ENCODE peak calls at places on chromosomes 2 and 18, in six cellular contexts. One of them, this sample, is unnamed.

GRCh38 chr2:192413812-192414424 is 219.2 kb upstream of the TMEFF2 start:
- DNase-seq in stimulated activated CD4-positive, alpha-beta T cell treated with anti-CD3 and anti-CD28 coated beads, Interleukin-2, amount 100 ng/mL, for 48 hours: no peak
- DNase-seq in left lung: peak
- DNase-seq in D341Med: no peak
- DNase-seq in activated CD4-positive, alpha-beta T cell treated with anti-CD3 and anti-CD28 coated beads for 4 hours: no peak
- DNase-seq in RKO: no peak
- DNase-seq in this sample: no peak

GRCh38 chr18:11380968-11381367 is 228.4 kb upstream of the SLC35G4 start:
- DNase-seq in activated CD4-positive, alpha-beta T cell treated with anti-CD3 and anti-CD28 coated beads for 4 hours: no peak
- DNase-seq in RKO: no peak
- DNase-seq in left lung: no peak
- DNase-seq in stimulated activated CD4-positive, alpha-beta T cell treated with anti-CD3 and anti-CD28 coated beads, Interleukin-2, amount 100 ng/mL, for 48 hours: no peak
- DNase-seq in D341Med: no peak
- DNase-seq in this sample: no peak

GRCh38 chr2:113133696-113134558 is 6.5 kb downstream of the IL1RN start:
- DNase-seq in RKO: no peak
- DNase-seq in left lung: no peak
- DNase-seq in D341Med: no peak
- DNase-seq in stimulated activated CD4-positive, alpha-beta T cell treated with anti-CD3 and anti-CD28 coated beads, Interleukin-2, amount 100 ng/mL, for 48 hours: no peak
- DNase-seq in activated CD4-positive, alpha-beta T cell treated with anti-CD3 and anti-CD28 coated beads for 4 hours: no peak
- DNase-seq in this sample: no peak

GRCh38 chr2:215598376-215598975 is 162.6 kb upstream of the FN1 start:
- DNase-seq in RKO: no peak
- DNase-seq in D341Med: no peak
- DNase-seq in stimulated activated CD4-positive, alpha-beta T cell treated with anti-CD3 and anti-CD28 coated beads, Interleukin-2, amount 100 ng/mL, for 48 hours: no peak
- DNase-seq in left lung: no peak
- DNase-seq in activated CD4-positive, alpha-beta T cell treated with anti-CD3 and anti-CD28 coated beads for 4 hours: no peak
- DNase-seq in this sample: no peak

GRCh38 chr2:135913726-135914365 is 37.6 kb upstream of the MCM6 start:
- DNase-seq in RKO: peak
- DNase-seq in left lung: no peak
- DNase-seq in stimulated activated CD4-positive, alpha-beta T cell treated with anti-CD3 and anti-CD28 coated beads, Interleukin-2, amount 100 ng/mL, for 48 hours: peak
- DNase-seq in activated CD4-positive, alpha-beta T cell treated with anti-CD3 and anti-CD28 coated beads for 4 hours: peak
- DNase-seq in D341Med: peak
- DNase-seq in this sample: no peak

GRCh38 chr2:177164131-177164530 is 48.5 kb upstream of the HNRNPA3 start:
- DNase-seq in activated CD4-positive, alpha-beta T cell treated with anti-CD3 and anti-CD28 coated beads for 4 hours: no peak
- DNase-seq in stimulated activated CD4-positive, alpha-beta T cell treated with anti-CD3 and anti-CD28 coated beads, Interleukin-2, amount 100 ng/mL, for 48 hours: no peak
- DNase-seq in RKO: peak
- DNase-seq in D341Med: no peak
- DNase-seq in left lung: no peak
- DNase-seq in this sample: no peak

GRCh38 chr2:33497177-33497787 is 20.8 kb downstream of the RASGRP3 start:
- DNase-seq in RKO: no peak
- DNase-seq in left lung: no peak
- DNase-seq in activated CD4-positive, alpha-beta T cell treated with anti-CD3 and anti-CD28 coated beads for 4 hours: no peak
- DNase-seq in D341Med: no peak
- DNase-seq in stimulated activated CD4-positive, alpha-beta T cell treated with anti-CD3 and anti-CD28 coated beads, Interleukin-2, amount 100 ng/mL, for 48 hours: no peak
- DNase-seq in this sample: no peak

GRCh38 chr2:67564626-67565025 is 167.5 kb downstream of the ETAA1 start:
- DNase-seq in stimulated activated CD4-positive, alpha-beta T cell treated with anti-CD3 and anti-CD28 coated beads, Interleukin-2, amount 100 ng/mL, for 48 hours: no peak
- DNase-seq in RKO: no peak
- DNase-seq in left lung: no peak
- DNase-seq in D341Med: no peak
- DNase-seq in activated CD4-positive, alpha-beta T cell treated with anti-CD3 and anti-CD28 coated beads for 4 hours: no peak
- DNase-seq in this sample: no peak

GRCh38 chr2:109049022-109049421 is 60.0 kb upstream of the EDAR start:
- DNase-seq in left lung: no peak
- DNase-seq in activated CD4-positive, alpha-beta T cell treated with anti-CD3 and anti-CD28 coated beads for 4 hours: no peak
- DNase-seq in RKO: no peak
- DNase-seq in stimulated activated CD4-positive, alpha-beta T cell treated with anti-CD3 and anti-CD28 coated beads, Interleukin-2, amount 100 ng/mL, for 48 hours: no peak
- DNase-seq in D341Med: no peak
- DNase-seq in this sample: no peak

GRCh38 chr18:11850821-11851155 is 425 bp upstream of the CHMP1B start:
- DNase-seq in stimulated activated CD4-positive, alpha-beta T cell treated with anti-CD3 and anti-CD28 coated beads, Interleukin-2, amount 100 ng/mL, for 48 hours: no peak
- DNase-seq in left lung: no peak
- DNase-seq in RKO: peak
- DNase-seq in D341Med: no peak
- DNase-seq in activated CD4-positive, alpha-beta T cell treated with anti-CD3 and anti-CD28 coated beads for 4 hours: no peak
- DNase-seq in this sample: no peak

GRCh38 chr2:64645014-64645418 is 8.7 kb downstream of the SERTAD2 start:
- DNase-seq in RKO: no peak
- DNase-seq in activated CD4-positive, alpha-beta T cell treated with anti-CD3 and anti-CD28 coated beads for 4 hours: no peak
- DNase-seq in stimulated activated CD4-positive, alpha-beta T cell treated with anti-CD3 and anti-CD28 coated beads, Interleukin-2, amount 100 ng/mL, for 48 hours: no peak
- DNase-seq in D341Med: peak
- DNase-seq in left lung: no peak
- DNase-seq in this sample: no peak

GRCh38 chr2:161321944-161322343 is 13.7 kb downstream of the PSMD14 start:
- DNase-seq in left lung: no peak
- DNase-seq in D341Med: no peak
- DNase-seq in stimulated activated CD4-positive, alpha-beta T cell treated with anti-CD3 and anti-CD28 coated beads, Interleukin-2, amount 100 ng/mL, for 48 hours: no peak
- DNase-seq in RKO: no peak
- DNase-seq in activated CD4-positive, alpha-beta T cell treated with anti-CD3 and anti-CD28 coated beads for 4 hours: no peak
- DNase-seq in this sample: no peak

GRCh38 chr18:67600181-67600631 is 83.7 kb upstream of the DSEL start:
- DNase-seq in activated CD4-positive, alpha-beta T cell treated with anti-CD3 and anti-CD28 coated beads for 4 hours: no peak
- DNase-seq in RKO: no peak
- DNase-seq in D341Med: no peak
- DNase-seq in stimulated activated CD4-positive, alpha-beta T cell treated with anti-CD3 and anti-CD28 coated beads, Interleukin-2, amount 100 ng/mL, for 48 hours: no peak
- DNase-seq in left lung: peak
- DNase-seq in this sample: no peak

GRCh38 chr2:39534095-39534711 is 97.1 kb upstream of the MAP4K3 start:
- DNase-seq in left lung: no peak
- DNase-seq in stimulated activated CD4-positive, alpha-beta T cell treated with anti-CD3 and anti-CD28 coated beads, Interleukin-2, amount 100 ng/mL, for 48 hours: no peak
- DNase-seq in RKO: no peak
- DNase-seq in D341Med: no peak
- DNase-seq in activated CD4-positive, alpha-beta T cell treated with anti-CD3 and anti-CD28 coated beads for 4 hours: no peak
- DNase-seq in this sample: no peak

GRCh38 chr2:216233281-216233995 is 124.3 kb downstream of the XRCC5 start:
- DNase-seq in stimulated activated CD4-positive, alpha-beta T cell treated with anti-CD3 and anti-CD28 coated beads, Interleukin-2, amount 100 ng/mL, for 48 hours: no peak
- DNase-seq in RKO: no peak
- DNase-seq in activated CD4-positive, alpha-beta T cell treated with anti-CD3 and anti-CD28 coated beads for 4 hours: no peak
- DNase-seq in left lung: no peak
- DNase-seq in D341Med: no peak
- DNase-seq in this sample: no peak

GRCh38 chr18:50696436-50696835 is 123.4 kb downstream of the MRO start:
- DNase-seq in D341Med: no peak
- DNase-seq in left lung: no peak
- DNase-seq in RKO: no peak
- DNase-seq in stimulated activated CD4-positive, alpha-beta T cell treated with anti-CD3 and anti-CD28 coated beads, Interleukin-2, amount 100 ng/mL, for 48 hours: no peak
- DNase-seq in activated CD4-positive, alpha-beta T cell treated with anti-CD3 and anti-CD28 coated beads for 4 hours: no peak
- DNase-seq in this sample: no peak

GRCh38 chr2:102141915-102142828 is at the start of gene IL1R1:
- DNase-seq in activated CD4-positive, alpha-beta T cell treated with anti-CD3 and anti-CD28 coated beads for 4 hours: no peak
- DNase-seq in stimulated activated CD4-positive, alpha-beta T cell treated with anti-CD3 and anti-CD28 coated beads, Interleukin-2, amount 100 ng/mL, for 48 hours: no peak
- DNase-seq in D341Med: peak
- DNase-seq in RKO: peak
- DNase-seq in left lung: peak
- DNase-seq in this sample: no peak

GRCh38 chr2:69450735-69451416 is 13.6 kb upstream of the NFU1 start:
- DNase-seq in activated CD4-positive, alpha-beta T cell treated with anti-CD3 and anti-CD28 coated beads for 4 hours: no peak
- DNase-seq in D341Med: no peak
- DNase-seq in left lung: no peak
- DNase-seq in stimulated activated CD4-positive, alpha-beta T cell treated with anti-CD3 and anti-CD28 coated beads, Interleukin-2, amount 100 ng/mL, for 48 hours: no peak
- DNase-seq in RKO: no peak
- DNase-seq in this sample: no peak

GRCh38 chr2:39068757-39069515 is 51.9 kb downstream of the SOS1 start:
- DNase-seq in D341Med: no peak
- DNase-seq in activated CD4-positive, alpha-beta T cell treated with anti-CD3 and anti-CD28 coated beads for 4 hours: peak
- DNase-seq in stimulated activated CD4-positive, alpha-beta T cell treated with anti-CD3 and anti-CD28 coated beads, Interleukin-2, amount 100 ng/mL, for 48 hours: no peak
- DNase-seq in RKO: no peak
- DNase-seq in left lung: no peak
- DNase-seq in this sample: no peak

GRCh38 chr18:9330419-9330818 is 4.2 kb upstream of the TWSG1 start:
- DNase-seq in activated CD4-positive, alpha-beta T cell treated with anti-CD3 and anti-CD28 coated beads for 4 hours: no peak
- DNase-seq in stimulated activated CD4-positive, alpha-beta T cell treated with anti-CD3 and anti-CD28 coated beads, Interleukin-2, amount 100 ng/mL, for 48 hours: no peak
- DNase-seq in D341Med: no peak
- DNase-seq in left lung: no peak
- DNase-seq in RKO: no peak
- DNase-seq in this sample: no peak

GRCh38 chr2:151193576-151193975 is 68.1 kb downstream of the RBM43 start:
- DNase-seq in stimulated activated CD4-positive, alpha-beta T cell treated with anti-CD3 and anti-CD28 coated beads, Interleukin-2, amount 100 ng/mL, for 48 hours: no peak
- DNase-seq in activated CD4-positive, alpha-beta T cell treated with anti-CD3 and anti-CD28 coated beads for 4 hours: no peak
- DNase-seq in RKO: no peak
- DNase-seq in D341Med: no peak
- DNase-seq in left lung: no peak
- DNase-seq in this sample: no peak

GRCh38 chr18:23453657-23454011 is 547 bp downstream of the RIOK3 start:
- DNase-seq in activated CD4-positive, alpha-beta T cell treated with anti-CD3 and anti-CD28 coated beads for 4 hours: no peak
- DNase-seq in stimulated activated CD4-positive, alpha-beta T cell treated with anti-CD3 and anti-CD28 coated beads, Interleukin-2, amount 100 ng/mL, for 48 hours: no peak
- DNase-seq in left lung: no peak
- DNase-seq in RKO: peak
- DNase-seq in D341Med: no peak
- DNase-seq in this sample: no peak

GRCh38 chr18:27017901-27018500 is 152.5 kb upstream of the AQP4 start:
- DNase-seq in activated CD4-positive, alpha-beta T cell treated with anti-CD3 and anti-CD28 coated beads for 4 hours: no peak
- DNase-seq in RKO: peak
- DNase-seq in D341Med: peak
- DNase-seq in stimulated activated CD4-positive, alpha-beta T cell treated with anti-CD3 and anti-CD28 coated beads, Interleukin-2, amount 100 ng/mL, for 48 hours: no peak
- DNase-seq in left lung: no peak
- DNase-seq in this sample: no peak

GRCh38 chr2:9318461-9319337 is 104.6 kb downstream of the ITGB1BP1 start:
- DNase-seq in activated CD4-positive, alpha-beta T cell treated with anti-CD3 and anti-CD28 coated beads for 4 hours: no peak
- DNase-seq in D341Med: no peak
- DNase-seq in left lung: no peak
- DNase-seq in RKO: no peak
- DNase-seq in stimulated activated CD4-positive, alpha-beta T cell treated with anti-CD3 and anti-CD28 coated beads, Interleukin-2, amount 100 ng/mL, for 48 hours: no peak
- DNase-seq in this sample: no peak

GRCh38 chr18:8538935-8539334 is 70.3 kb upstream of the RAB12 start:
- DNase-seq in D341Med: no peak
- DNase-seq in stimulated activated CD4-positive, alpha-beta T cell treated with anti-CD3 and anti-CD28 coated beads, Interleukin-2, amount 100 ng/mL, for 48 hours: no peak
- DNase-seq in RKO: no peak
- DNase-seq in activated CD4-positive, alpha-beta T cell treated with anti-CD3 and anti-CD28 coated beads for 4 hours: no peak
- DNase-seq in left lung: no peak
- DNase-seq in this sample: no peak

GRCh38 chr2:118085173-118086023 is 2.9 kb upstream of the INSIG2 start:
- DNase-seq in RKO: no peak
- DNase-seq in activated CD4-positive, alpha-beta T cell treated with anti-CD3 and anti-CD28 coated beads for 4 hours: no peak
- DNase-seq in left lung: no peak
- DNase-seq in stimulated activated CD4-positive, alpha-beta T cell treated with anti-CD3 and anti-CD28 coated beads, Interleukin-2, amount 100 ng/mL, for 48 hours: no peak
- DNase-seq in D341Med: no peak
- DNase-seq in this sample: no peak

GRCh38 chr2:106175084-106175850 is 18.8 kb downstream of the UXS1 start:
- DNase-seq in RKO: no peak
- DNase-seq in activated CD4-positive, alpha-beta T cell treated with anti-CD3 and anti-CD28 coated beads for 4 hours: no peak
- DNase-seq in left lung: no peak
- DNase-seq in D341Med: no peak
- DNase-seq in stimulated activated CD4-positive, alpha-beta T cell treated with anti-CD3 and anti-CD28 coated beads, Interleukin-2, amount 100 ng/mL, for 48 hours: no peak
- DNase-seq in this sample: no peak

GRCh38 chr2:105592288-105592687 is 152.4 kb upstream of the NCK2 start:
- DNase-seq in RKO: no peak
- DNase-seq in activated CD4-positive, alpha-beta T cell treated with anti-CD3 and anti-CD28 coated beads for 4 hours: no peak
- DNase-seq in left lung: no peak
- DNase-seq in D341Med: no peak
- DNase-seq in stimulated activated CD4-positive, alpha-beta T cell treated with anti-CD3 and anti-CD28 coated beads, Interleukin-2, amount 100 ng/mL, for 48 hours: no peak
- DNase-seq in this sample: no peak

GRCh38 chr2:134386321-134386720 is 132.4 kb downstream of the MGAT5 start:
- DNase-seq in activated CD4-positive, alpha-beta T cell treated with anti-CD3 and anti-CD28 coated beads for 4 hours: no peak
- DNase-seq in left lung: no peak
- DNase-seq in stimulated activated CD4-positive, alpha-beta T cell treated with anti-CD3 and anti-CD28 coated beads, Interleukin-2, amount 100 ng/mL, for 48 hours: no peak
- DNase-seq in RKO: no peak
- DNase-seq in D341Med: no peak
- DNase-seq in this sample: no peak

This sample was measured in GM12892.